ENCODE peak calls at places on chromosomes 5 and 9, in four cellular contexts. One of them, this sample, is unnamed. For H3K4me1, the result is how much of the 10 kb centered on the place peaks cover.

GRCh38 chr9:116574027-116574679 is 113.0 kb upstream of the TRIM32 start:
- DNase-seq in K562: no peak
- DNase-seq in lung: peak
- DNase-seq in tibial artery: no peak
- DNase-seq in this sample: peak

GRCh38 chr5:110768138-110768845 is 29.5 kb downstream of the SLC25A46 start:
- DNase-seq in K562: no peak
- DNase-seq in lung: no peak
- DNase-seq in tibial artery: no peak
- DNase-seq in this sample: peak

GRCh38 chr9:70403166-70403565 is 11.3 kb downstream of the KLF9 start:
- DNase-seq in K562: no peak
- DNase-seq in lung: no peak
- DNase-seq in tibial artery: no peak
- DNase-seq in this sample: no peak

GRCh38 chr5:56050566-56051292 is 56.0 kb upstream of the IL6ST start:
- DNase-seq in K562: no peak
- DNase-seq in lung: no peak
- DNase-seq in tibial artery: no peak
- DNase-seq in this sample: peak

GRCh38 chr9:134693011-134693410 is 51.4 kb downstream of the COL5A1 start:
- DNase-seq in K562: no peak
- DNase-seq in lung: no peak
- DNase-seq in tibial artery: peak
- DNase-seq in this sample: no peak

GRCh38 chr5:169856571-169856970 is 123.7 kb downstream of the INSYN2B start:
- DNase-seq in K562: peak
- DNase-seq in lung: no peak
- DNase-seq in tibial artery: no peak
- DNase-seq in this sample: no peak

GRCh38 chr9:3659647-3660046 is 133.8 kb upstream of the RFX3 start:
- DNase-seq in K562: no peak
- DNase-seq in lung: no peak
- DNase-seq in tibial artery: no peak
- DNase-seq in this sample: no peak

GRCh38 chr5:90134892-90135291 is 274.7 kb downstream of the CETN3 start:
- DNase-seq in K562: peak
- DNase-seq in lung: no peak
- DNase-seq in tibial artery: peak
- DNase-seq in this sample: no peak

GRCh38 chr9:136358016-136358415 is 5.5 kb downstream of the DNLZ start:
- DNase-seq in K562: no peak
- DNase-seq in lung: no peak
- DNase-seq in tibial artery: no peak
- DNase-seq in this sample: no peak

GRCh38 chr9:81687521-81688261 is 1.7 kb downstream of the TLE1 start:
- DNase-seq in K562: no peak
- DNase-seq in lung: peak
- DNase-seq in tibial artery: peak
- DNase-seq in this sample: peak

GRCh38 chr9:106350777-106351176 is 512.2 kb upstream of the ZNF462 start:
- DNase-seq in K562: no peak
- DNase-seq in lung: no peak
- DNase-seq in tibial artery: no peak
- DNase-seq in this sample: no peak

GRCh38 chr5:85512896-85513295 is 1104.8 kb upstream of the COX7C start:
- DNase-seq in K562: no peak
- DNase-seq in lung: no peak
- DNase-seq in tibial artery: no peak
- DNase-seq in this sample: no peak

GRCh38 chr5:129400395-129400983 is 59.6 kb upstream of the ADAMTS19 start:
- DNase-seq in K562: no peak
- DNase-seq in lung: no peak
- DNase-seq in tibial artery: no peak
- DNase-seq in this sample: no peak

GRCh38 chr5:52837591-52838001 is 49.9 kb downstream of the ITGA1 start:
- DNase-seq in K562: no peak
- DNase-seq in lung: no peak
- DNase-seq in tibial artery: no peak
- DNase-seq in this sample: no peak

GRCh38 chr9:89486681-89487080 is 11.2 kb downstream of the SEMA4D start:
- DNase-seq in K562: no peak
- DNase-seq in lung: no peak
- DNase-seq in tibial artery: no peak
- DNase-seq in this sample: no peak

GRCh38 chr5:38666668-38667498 is 110.4 kb upstream of the LIFR start:
- DNase-seq in K562: peak
- DNase-seq in lung: peak
- DNase-seq in tibial artery: peak
- DNase-seq in this sample: peak

GRCh38 chr9:109143881-109144562 is 23.0 kb downstream of the FRRS1L start:
- DNase-seq in K562: peak
- DNase-seq in lung: no peak
- DNase-seq in tibial artery: no peak
- DNase-seq in this sample: no peak

GRCh38 chr9:34554211-34555001 is 31.6 kb upstream of the ENHO start:
- DNase-seq in K562: no peak
- DNase-seq in lung: no peak
- DNase-seq in tibial artery: peak
- DNase-seq in this sample: no peak

GRCh38 chr5:145554399-145554798 is 280.7 kb downstream of the PRELID2 start:
- DNase-seq in K562: no peak
- DNase-seq in lung: no peak
- DNase-seq in tibial artery: no peak
- DNase-seq in this sample: peak

GRCh38 chr9:110283736-110284135 is 27.4 kb upstream of the TXN start:
- DNase-seq in K562: no peak
- DNase-seq in lung: no peak
- DNase-seq in tibial artery: no peak
- DNase-seq in this sample: no peak

GRCh38 chr5:128534729-128535128 is 3.3 kb downstream of the FBN2 start:
- DNase-seq in K562: no peak
- DNase-seq in lung: no peak
- DNase-seq in tibial artery: no peak
- DNase-seq in this sample: peak

GRCh38 chr5:74595143-74595915 is 45.2 kb downstream of the ENC1 start:
- DNase-seq in K562: peak
- DNase-seq in lung: no peak
- DNase-seq in tibial artery: no peak
- DNase-seq in this sample: peak

GRCh38 chr5:64766934-64767333 is 1.6 kb downstream of the SREK1IP1 start:
- DNase-seq in K562: no peak
- DNase-seq in lung: no peak
- DNase-seq in tibial artery: no peak
- DNase-seq in this sample: no peak

GRCh38 chr5:109413463-109413862 is 3.7 kb upstream of the PJA2 start:
- DNase-seq in K562: no peak
- DNase-seq in lung: no peak
- DNase-seq in tibial artery: no peak
- DNase-seq in this sample: peak

GRCh38 chr5:173707392-173707791 is 90.9 kb upstream of the BOD1 start:
- DNase-seq in K562: no peak
- DNase-seq in lung: no peak
- DNase-seq in tibial artery: peak
- DNase-seq in this sample: no peak

GRCh38 chr5:104048231-104048630 is 485.6 kb upstream of the NUDT12 start:
- DNase-seq in K562: no peak
- DNase-seq in lung: no peak
- DNase-seq in tibial artery: no peak
- DNase-seq in this sample: no peak

GRCh38 chr9:106655966-106656365 is 207.0 kb upstream of the ZNF462 start:
- DNase-seq in K562: no peak
- DNase-seq in lung: no peak
- DNase-seq in tibial artery: no peak
- DNase-seq in this sample: no peak

GRCh38 chr5:176524138-176524537 is 13.1 kb downstream of the RNF44 start:
- DNase-seq in K562: no peak
- DNase-seq in lung: no peak
- DNase-seq in tibial artery: no peak
- DNase-seq in this sample: no peak
- H3K4me3 ChIP-seq in K562: no peak
- H3K4me3 ChIP-seq in lung: no peak
- H3K4me3 ChIP-seq in tibial artery: no peak
- H3K4me3 ChIP-seq in this sample: no peak

GRCh38 chr5:139960723-139961383 is 82.2 kb downstream of the NRG2 start:
- DNase-seq in K562: no peak
- DNase-seq in lung: peak
- DNase-seq in tibial artery: no peak
- DNase-seq in this sample: no peak
- TF ChIP-seq CTCF in K562: no peak
- TF ChIP-seq CTCF in lung: no peak
- TF ChIP-seq CTCF in tibial artery: no peak
- TF ChIP-seq CTCF in this sample: no peak

GRCh38 chr9:130661461-130662098 is 2.8 kb upstream of the PRDM12 start:
- DNase-seq in K562: no peak
- DNase-seq in lung: no peak
- DNase-seq in tibial artery: no peak
- DNase-seq in this sample: no peak
- H3K4me1 ChIP-seq in K562: under half
- H3K4me1 ChIP-seq in lung: under half
- H3K4me1 ChIP-seq in tibial artery: half or more
- H3K4me1 ChIP-seq in this sample: under half

GRCh38 chr5:175872287-175873089 is 1.1 kb downstream of the CPLX2 start:
- DNase-seq in K562: no peak
- DNase-seq in lung: no peak
- DNase-seq in tibial artery: no peak
- DNase-seq in this sample: no peak
- H3K4me3 ChIP-seq in K562: no peak
- H3K4me3 ChIP-seq in lung: no peak
- H3K4me3 ChIP-seq in tibial artery: no peak
- H3K4me3 ChIP-seq in this sample: peak

GRCh38 chr5:94618493-94619328 is at the start of the genes KIAA0825 and SLF1:
- DNase-seq in K562: peak
- DNase-seq in lung: peak
- DNase-seq in tibial artery: peak
- DNase-seq in this sample: peak
- TF ChIP-seq CTCF in K562: no peak
- TF ChIP-seq CTCF in lung: no peak
- TF ChIP-seq CTCF in tibial artery: no peak
- TF ChIP-seq CTCF in this sample: no peak

DNA sequence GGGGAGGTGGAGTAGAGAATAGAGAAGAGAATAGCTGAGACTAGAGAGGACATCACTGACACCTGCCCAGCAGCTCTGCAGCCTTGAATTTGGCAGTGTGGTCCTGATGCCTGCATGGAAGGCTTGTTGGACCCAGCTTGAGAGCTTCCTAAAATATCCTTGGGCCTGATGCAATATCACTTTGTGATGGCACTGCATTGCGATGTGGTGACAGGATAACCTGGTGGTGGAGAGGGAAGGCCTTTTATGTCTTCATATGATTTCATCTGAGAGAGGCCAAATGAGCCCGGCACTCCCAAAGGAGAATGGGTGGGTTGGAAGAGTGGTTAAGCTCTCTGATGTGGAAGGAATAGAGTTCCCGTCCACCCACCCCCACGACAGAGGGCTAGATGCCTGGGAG is 99.6 kb upstream of the SSBP2 start:
- DNase-seq in K562: no peak
- DNase-seq in lung: no peak
- DNase-seq in tibial artery: peak
- DNase-seq in this sample: no peak
- H3K4me1 ChIP-seq in K562: under half
- H3K4me1 ChIP-seq in lung: under half
- H3K4me1 ChIP-seq in tibial artery: half or more
- H3K4me1 ChIP-seq in this sample: half or more

GRCh38 chr5:181163487-181164075 is 16.2 kb downstream of the OR2V2 start:
- DNase-seq in K562: peak
- DNase-seq in lung: no peak
- DNase-seq in tibial artery: no peak
- DNase-seq in this sample: no peak
- H3K4me3 ChIP-seq in K562: peak
- H3K4me3 ChIP-seq in lung: no peak
- H3K4me3 ChIP-seq in tibial artery: no peak
- H3K4me3 ChIP-seq in this sample: no peak

DNA sequence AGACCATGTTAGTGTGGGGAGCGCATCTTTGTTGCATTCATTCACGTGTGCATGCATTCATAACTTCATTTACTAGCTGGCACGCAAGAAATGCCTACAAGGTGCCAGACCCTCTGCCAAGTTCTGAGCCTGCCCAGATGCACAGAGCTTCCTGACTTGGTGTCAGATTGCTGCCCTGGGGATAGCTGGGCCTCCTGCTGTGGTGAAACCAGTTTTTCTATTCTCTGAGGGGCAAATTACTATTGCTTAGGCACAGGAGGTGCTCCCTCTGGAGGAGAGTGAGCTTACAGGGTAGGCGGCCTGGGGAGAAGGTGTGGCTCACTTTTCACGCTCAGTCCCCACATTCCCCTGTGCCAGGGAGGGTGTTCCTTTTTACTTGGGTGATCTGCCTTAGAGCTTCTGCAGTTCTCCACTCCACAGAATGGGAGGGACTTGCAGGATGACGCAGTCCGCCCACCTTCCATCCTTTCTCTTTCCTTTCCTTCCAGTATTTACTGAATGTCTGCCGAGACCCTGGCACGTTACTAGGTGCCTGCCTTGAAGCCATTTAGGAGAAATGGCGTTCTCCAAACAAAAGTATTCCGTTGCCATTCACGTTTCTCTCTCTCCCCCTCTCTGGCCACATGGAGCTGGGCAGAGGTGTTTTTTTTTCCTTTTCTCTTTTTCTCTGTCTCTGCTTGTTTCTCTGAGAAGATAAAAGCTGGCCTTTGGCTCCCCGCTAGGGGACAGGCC is 27.9 kb upstream of the CTNNA1 start:
- DNase-seq in K562: no peak
- DNase-seq in lung: peak
- DNase-seq in tibial artery: no peak
- DNase-seq in this sample: peak
- TF ChIP-seq CTCF in K562: peak
- TF ChIP-seq CTCF in lung: no peak
- TF ChIP-seq CTCF in tibial artery: no peak
- TF ChIP-seq CTCF in this sample: peak

GRCh38 chr9:124016152-124017063 is 4.8 kb downstream of the LHX2 start:
- DNase-seq in K562: no peak
- DNase-seq in lung: no peak
- DNase-seq in tibial artery: peak
- DNase-seq in this sample: no peak

GRCh38 chr9:124014355-124015026 is 2.9 kb downstream of the LHX2 start:
- DNase-seq in K562: no peak
- DNase-seq in lung: no peak
- DNase-seq in tibial artery: no peak
- DNase-seq in this sample: no peak

GRCh38 chr9:124015661-124016131 is 4.1 kb downstream of the LHX2 start:
- DNase-seq in K562: no peak
- DNase-seq in lung: no peak
- DNase-seq in tibial artery: peak
- DNase-seq in this sample: no peak

GRCh38 chr9:124013263-124014211 is 2.0 kb downstream of the LHX2 start:
- DNase-seq in K562: no peak
- DNase-seq in lung: no peak
- DNase-seq in tibial artery: peak
- DNase-seq in this sample: no peak

GRCh38 chr9:124015091-124015660 is 3.6 kb downstream of the LHX2 start:
- DNase-seq in K562: no peak
- DNase-seq in lung: no peak
- DNase-seq in tibial artery: peak
- DNase-seq in this sample: no peak
- H3K4me1 ChIP-seq in K562: under half
- H3K4me1 ChIP-seq in lung: under half
- H3K4me1 ChIP-seq in tibial artery: half or more
- H3K4me1 ChIP-seq in this sample: under half